ENCODE peak calls at places on chromosomes 16 and 17, in eight cellular contexts. T, D, W, I, C, O, N and F are unnamed samples.

GRCh38 chr17:65530985-65531507 is 30.4 kb downstream of the AXIN2 start:
- DNase-seq in T (no peak), D (no peak), W (peak), I (no peak), C (no peak), O (peak), N (peak), F (no peak)

GRCh38 chr17:19384723-19385391 is 2.1 kb downstream of the MFAP4 start:
- DNase-seq in T (peak), D (no peak), W (no peak), I (no peak), C (no peak), O (peak), N (no peak), F (peak)

GRCh38 chr16:78608305-78608776 is 508.9 kb downstream of the WWOX start:
- DNase-seq in T (no peak), D (no peak), W (no peak), I (no peak), C (no peak), O (no peak), N (peak), F (no peak)

GRCh38 chr16:927931-928330 is 42.9 kb downstream of the LMF1 start:
- DNase-seq in T (no peak), D (no peak), W (no peak), I (no peak), C (no peak), O (no peak), N (no peak), F (no peak)

GRCh38 chr16:73232555-73233422 is 184.9 kb upstream of the ZFHX3 start:
- DNase-seq in T (no peak), D (no peak), W (peak), I (peak), C (peak), O (peak), N (peak), F (no peak)

GRCh38 chr16:16018705-16019104 is 69.3 kb downstream of the ABCC1 start:
- DNase-seq in T (no peak), D (no peak), W (no peak), I (no peak), C (no peak), O (no peak), N (no peak), F (no peak)

GRCh38 chr16:69386596-69386995 is 789 bp upstream of the TERF2 start:
- DNase-seq in T (no peak), D (no peak), W (no peak), I (no peak), C (no peak), O (peak), N (peak), F (no peak)

GRCh38 chr17:16019347-16019746 is 19.7 kb downstream of the TTC19 start:
- DNase-seq in T (no peak), D (no peak), W (no peak), I (no peak), C (no peak), O (no peak), N (no peak), F (no peak)

GRCh38 chr16:1093284-1094123 is 2.5 kb downstream of the C1QTNF8 start:
- DNase-seq in T (no peak), D (no peak), W (peak), I (peak), C (no peak), O (no peak), N (peak), F (no peak)

GRCh38 chr17:76872221-76872873 is 4.1 kb downstream of the MGAT5B start:
- DNase-seq in T (peak), D (peak), W (no peak), I (peak), C (peak), O (peak), N (no peak), F (no peak)

GRCh38 chr16:89149386-89149785 is 22.2 kb upstream of the CDH15 start:
- DNase-seq in T (no peak), D (no peak), W (no peak), I (no peak), C (no peak), O (no peak), N (no peak), F (no peak)

GRCh38 chr17:57899391-57899790 is 49.5 kb upstream of the MRPS23 start:
- DNase-seq in T (no peak), D (no peak), W (no peak), I (no peak), C (no peak), O (no peak), N (no peak), F (no peak)

GRCh38 chr16:28318042-28318597 is 25.8 kb downstream of the SBK1 start:
- DNase-seq in T (no peak), D (no peak), W (no peak), I (no peak), C (no peak), O (no peak), N (no peak), F (no peak)

GRCh38 chr17:82587234-82588086 is 60.8 kb downstream of the WDR45B start:
- DNase-seq in T (no peak), D (no peak), W (no peak), I (no peak), C (no peak), O (peak), N (no peak), F (no peak)

DNA sequence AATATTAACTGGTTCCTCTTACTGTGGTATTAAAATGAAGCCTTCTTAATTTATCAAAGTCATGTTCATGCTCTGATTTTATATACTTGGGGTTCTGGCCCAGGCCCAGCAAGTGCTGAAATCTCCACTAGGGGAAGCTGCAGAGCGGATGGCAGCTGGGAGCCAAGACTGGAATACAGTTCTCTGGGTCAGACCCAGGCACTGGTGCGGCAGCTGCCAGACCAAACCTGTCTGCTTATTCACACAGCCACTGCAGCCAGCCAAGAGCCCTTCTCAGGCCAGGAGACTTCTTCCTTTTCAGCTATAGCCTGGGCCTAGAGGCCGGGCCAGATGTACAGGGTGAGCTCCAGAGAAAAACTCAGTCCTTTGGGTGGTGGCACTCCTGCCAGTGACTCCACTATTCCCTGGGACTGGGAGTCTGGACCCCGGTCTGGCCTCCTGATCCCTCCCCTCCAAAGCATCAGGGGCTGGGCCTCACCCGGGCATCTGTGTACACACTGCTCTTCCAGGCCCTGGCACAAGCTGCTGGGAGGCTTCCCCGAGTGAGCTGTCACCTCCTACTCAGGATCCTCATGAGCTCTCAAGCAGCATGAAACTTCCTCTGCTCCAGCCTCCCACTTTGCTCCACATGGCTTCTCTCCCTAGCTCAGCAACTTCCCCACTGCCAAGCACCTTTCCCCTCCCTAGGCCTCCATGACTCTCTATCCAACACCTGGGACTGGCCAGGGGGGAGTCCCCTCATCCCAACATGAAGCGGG is 24.4 kb downstream of the ATP6V0D1 start:
- DNase-seq in T (no peak), D (no peak), W (no peak), I (no peak), C (peak), O (peak), N (peak), F (peak)
- H3K9ac ChIP-seq in T (no peak), D (no peak), W (no peak), I (no peak), C (no peak), O (no peak), N (no peak), F (peak)

GRCh38 chr17:38869647-38870258 is at the start of gene LASP1:
- DNase-seq in T (peak), D (no peak), W (no peak), I (no peak), C (peak), O (peak), N (peak), F (peak)

GRCh38 chr17:38871992-38872605 is 2.2 kb downstream of the LASP1 start:
- DNase-seq in T (no peak), D (no peak), W (no peak), I (no peak), C (no peak), O (no peak), N (no peak), F (peak)

GRCh38 chr17:38872671-38873385 is 3.0 kb downstream of the LASP1 start:
- DNase-seq in T (no peak), D (no peak), W (no peak), I (no peak), C (no peak), O (no peak), N (peak), F (peak)

GRCh38 chr17:38870259-38871165 is 654 bp downstream of the LASP1 start:
- DNase-seq in T (peak), D (no peak), W (peak), I (no peak), C (peak), O (peak), N (no peak), F (peak)

GRCh38 chr17:38871247-38871991 is 1.6 kb downstream of the LASP1 start:
- DNase-seq in T (peak), D (no peak), W (peak), I (no peak), C (peak), O (peak), N (peak), F (peak)
- TF ChIP-seq CTCF in T (no peak), D (peak), W (no peak), I (no peak), C (no peak), O (peak), N (no peak), F (no peak)

GRCh38 chr16:14427371-14427948 is 202.6 kb downstream of the PARN start:
- DNase-seq in T (no peak), D (no peak), W (no peak), I (no peak), C (peak), O (peak), N (no peak), F (no peak)
- H3K9ac ChIP-seq in T (no peak), D (no peak), W (no peak), I (no peak), C (no peak), O (no peak), N (no peak), F (no peak)

GRCh38 chr17:51119415-51120356 is 982 bp downstream of the SPAG9 start:
- DNase-seq in T (peak), D (no peak), W (peak), I (peak), C (peak), O (peak), N (peak), F (peak)
- TF ChIP-seq CTCF in T (peak), D (no peak), W (peak), I (no peak), C (no peak), O (peak), N (peak), F (no peak)

GRCh38 chr17:81037783-81038733 is 3.1 kb downstream of the BAIAP2 start:
- DNase-seq in T (no peak), D (no peak), W (peak), I (no peak), C (no peak), O (no peak), N (peak), F (no peak)

GRCh38 chr17:81042606-81043005 is 7.7 kb downstream of the BAIAP2 start:
- DNase-seq in T (no peak), D (no peak), W (no peak), I (no peak), C (no peak), O (no peak), N (no peak), F (no peak)

GRCh38 chr17:81040791-81041337 is 5.9 kb downstream of the BAIAP2 start:
- DNase-seq in T (peak), D (no peak), W (peak), I (no peak), C (no peak), O (no peak), N (peak), F (no peak)

GRCh38 chr17:81039096-81039495 is 4.1 kb downstream of the BAIAP2 start:
- DNase-seq in T (no peak), D (no peak), W (no peak), I (no peak), C (no peak), O (no peak), N (no peak), F (no peak)

DNA sequence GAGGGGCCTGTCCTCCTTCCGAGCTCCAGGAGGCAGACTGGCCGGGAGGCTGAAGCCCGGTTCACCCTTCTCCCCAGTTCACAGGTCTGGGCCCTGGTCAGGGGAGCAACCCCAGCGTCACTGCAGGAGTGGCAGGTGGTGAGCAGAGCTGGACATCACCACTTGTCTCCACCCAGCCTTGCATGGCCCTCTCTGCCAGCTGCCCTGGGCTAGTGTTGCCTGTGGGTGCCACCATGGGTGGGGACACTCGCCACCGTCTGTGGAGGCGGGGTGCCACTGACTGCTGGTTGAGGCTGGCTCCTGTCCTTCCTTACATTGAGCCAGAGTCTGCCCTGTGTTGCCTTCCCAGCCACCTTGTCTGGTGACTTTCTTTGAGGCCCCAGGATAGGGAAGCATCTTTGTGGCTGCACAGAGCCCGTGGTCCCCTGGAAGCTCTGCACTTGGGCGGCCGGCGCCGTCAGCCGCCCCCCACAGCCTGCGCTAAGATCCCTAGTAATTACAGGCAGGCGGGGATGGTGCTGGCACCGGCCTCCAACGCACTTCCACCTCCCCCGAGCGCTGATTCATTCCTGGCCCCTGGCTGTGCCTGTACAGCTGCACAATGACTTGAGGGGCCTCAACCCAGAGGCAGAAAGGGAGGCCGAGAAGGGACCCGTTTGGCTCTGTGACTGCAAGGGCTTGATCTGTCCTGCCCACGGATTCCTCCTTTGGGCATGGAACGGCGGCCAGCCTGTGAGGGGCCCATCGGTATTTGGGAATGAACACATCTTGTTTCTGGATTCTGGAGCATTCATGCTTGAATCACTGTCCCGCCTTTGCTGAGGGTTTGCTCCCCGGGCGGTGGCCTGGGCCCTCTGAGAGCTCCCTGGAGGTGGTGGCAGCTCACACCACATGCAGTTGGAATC is 5.2 kb downstream of the BAIAP2 start:
- DNase-seq in T (no peak), D (no peak), W (no peak), I (no peak), C (peak), O (peak), N (no peak), F (no peak)
- H3K9ac ChIP-seq in T (no peak), D (peak), W (no peak), I (peak), C (peak), O (no peak), N (no peak), F (peak)

GRCh38 chr17:9644910-9645751 is at the start of gene USP43:
- DNase-seq in T (peak), D (no peak), W (peak), I (peak), C (peak), O (no peak), N (peak), F (peak)
- TF ChIP-seq CTCF in T (no peak), D (peak), W (no peak), I (no peak), C (no peak), O (no peak), N (no peak), F (no peak)